ENCODE peak calls at places on chromosomes 6 and 20, in five cellular contexts. L is HCT116, K is GM12878, Q is H1, V is K562. C is an unnamed sample.

GRCh38 chr6:40349092-40349491 is 238.1 kb downstream of the LRFN2 start:
- DNase-seq in L (no peak), K (no peak), Q (no peak), V (no peak), C (no peak)

GRCh38 chr6:13261464-13261994 is 66.8 kb downstream of the TBC1D7 start:
- DNase-seq in L (no peak), K (peak), Q (no peak), V (no peak), C (no peak)

GRCh38 chr6:32832535-32832934 is 6.0 kb downstream of the TAP2 start:
- DNase-seq in L (no peak), K (no peak), Q (no peak), V (no peak), C (no peak)

GRCh38 chr6:104281370-104281769 is 578.3 kb downstream of the HACE1 start:
- DNase-seq in L (peak), K (no peak), Q (peak), V (no peak), C (no peak)

GRCh38 chr6:151847064-151847463 is 39.6 kb downstream of the ESR1 start:
- DNase-seq in L (no peak), K (no peak), Q (no peak), V (no peak), C (peak)

GRCh38 chr6:76703285-76703684 is 630.8 kb upstream of the IMPG1 start:
- DNase-seq in L (no peak), K (no peak), Q (no peak), V (no peak), C (no peak)

GRCh38 chr6:25652007-25652515 is at the start of gene SCGN:
- DNase-seq in L (no peak), K (no peak), Q (peak), V (peak), C (peak)

GRCh38 chr20:46364670-46365482 is 41.5 kb downstream of the ELMO2 start:
- DNase-seq in L (no peak), K (no peak), Q (no peak), V (no peak), C (no peak)

GRCh38 chr6:147506704-147507114 is 1.8 kb upstream of the SAMD5 start:
- DNase-seq in L (no peak), K (no peak), Q (no peak), V (peak), C (peak)

GRCh38 chr6:169158182-169158573 is 95.5 kb downstream of the THBS2 start:
- DNase-seq in L (no peak), K (no peak), Q (no peak), V (no peak), C (no peak)

GRCh38 chr6:52489881-52490280 is 69.7 kb downstream of the EFHC1 start:
- DNase-seq in L (no peak), K (no peak), Q (no peak), V (no peak), C (no peak)

GRCh38 chr6:52493669-52494068 is 73.5 kb downstream of the EFHC1 start:
- DNase-seq in L (no peak), K (peak), Q (no peak), V (no peak), C (no peak)

GRCh38 chr6:52494298-52495072 is 74.3 kb downstream of the EFHC1 start:
- DNase-seq in L (no peak), K (no peak), Q (no peak), V (no peak), C (no peak)

GRCh38 chr6:52495859-52496396 is 75.8 kb downstream of the EFHC1 start:
- DNase-seq in L (no peak), K (no peak), Q (no peak), V (no peak), C (no peak)

DNA sequence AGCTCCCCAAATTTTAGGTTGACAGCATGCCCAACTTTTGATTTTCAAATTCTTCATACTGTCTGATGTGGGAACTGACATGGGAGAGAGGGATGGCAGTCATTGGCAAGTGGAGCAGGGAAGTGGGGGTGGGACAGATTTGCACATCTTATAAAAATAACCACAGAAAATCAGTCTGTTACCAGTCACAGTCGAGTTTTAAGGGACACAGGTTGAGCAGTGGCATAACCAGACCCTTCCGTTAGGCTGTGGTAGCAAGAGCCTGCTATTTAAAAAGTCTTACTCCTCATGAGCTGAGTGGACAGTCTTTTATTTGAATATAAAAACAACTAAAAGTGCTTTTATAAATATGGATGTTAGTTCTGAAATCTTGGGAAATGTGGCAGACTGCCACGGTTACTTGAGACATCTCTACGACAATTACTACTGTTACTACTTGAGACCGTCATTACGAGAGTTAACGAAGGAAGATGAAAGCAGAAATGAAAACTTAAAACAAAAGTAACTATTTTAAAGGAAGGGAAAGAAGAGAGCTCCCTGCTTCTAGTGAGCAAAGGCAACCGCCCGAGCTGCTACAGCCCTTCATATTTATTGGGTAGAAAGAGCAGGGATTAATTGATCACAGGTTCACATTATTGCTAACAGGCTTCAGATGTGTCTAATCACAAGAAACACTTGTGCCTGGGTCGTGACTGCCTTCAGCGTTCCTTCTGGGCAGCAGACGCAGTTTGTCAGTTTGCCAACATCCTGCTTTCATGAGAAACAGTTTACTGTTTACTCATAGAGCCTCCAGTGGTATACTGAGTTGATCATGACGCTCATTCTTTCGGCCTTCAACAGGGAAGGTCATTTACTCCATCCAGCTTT is 71.3 kb downstream of the EFHC1 start:
- DNase-seq in L (no peak), K (peak), Q (no peak), V (no peak), C (no peak)
- H3K4me3 ChIP-seq in L (no peak), K (peak), Q (no peak), V (no peak), C (no peak)

GRCh38 chr6:158942349-158942748 is 57.7 kb downstream of the RSPH3 start:
- DNase-seq in L (no peak), K (no peak), Q (no peak), V (no peak), C (no peak)

GRCh38 chr6:158938220-158938619 is 61.8 kb downstream of the RSPH3 start:
- DNase-seq in L (no peak), K (no peak), Q (no peak), V (no peak), C (no peak)

GRCh38 chr6:158941246-158941645 is 58.8 kb downstream of the RSPH3 start:
- DNase-seq in L (no peak), K (no peak), Q (no peak), V (no peak), C (no peak)

GRCh38 chr6:158938811-158939254 is 61.2 kb downstream of the RSPH3 start:
- DNase-seq in L (peak), K (no peak), Q (no peak), V (peak), C (no peak)

DNA sequence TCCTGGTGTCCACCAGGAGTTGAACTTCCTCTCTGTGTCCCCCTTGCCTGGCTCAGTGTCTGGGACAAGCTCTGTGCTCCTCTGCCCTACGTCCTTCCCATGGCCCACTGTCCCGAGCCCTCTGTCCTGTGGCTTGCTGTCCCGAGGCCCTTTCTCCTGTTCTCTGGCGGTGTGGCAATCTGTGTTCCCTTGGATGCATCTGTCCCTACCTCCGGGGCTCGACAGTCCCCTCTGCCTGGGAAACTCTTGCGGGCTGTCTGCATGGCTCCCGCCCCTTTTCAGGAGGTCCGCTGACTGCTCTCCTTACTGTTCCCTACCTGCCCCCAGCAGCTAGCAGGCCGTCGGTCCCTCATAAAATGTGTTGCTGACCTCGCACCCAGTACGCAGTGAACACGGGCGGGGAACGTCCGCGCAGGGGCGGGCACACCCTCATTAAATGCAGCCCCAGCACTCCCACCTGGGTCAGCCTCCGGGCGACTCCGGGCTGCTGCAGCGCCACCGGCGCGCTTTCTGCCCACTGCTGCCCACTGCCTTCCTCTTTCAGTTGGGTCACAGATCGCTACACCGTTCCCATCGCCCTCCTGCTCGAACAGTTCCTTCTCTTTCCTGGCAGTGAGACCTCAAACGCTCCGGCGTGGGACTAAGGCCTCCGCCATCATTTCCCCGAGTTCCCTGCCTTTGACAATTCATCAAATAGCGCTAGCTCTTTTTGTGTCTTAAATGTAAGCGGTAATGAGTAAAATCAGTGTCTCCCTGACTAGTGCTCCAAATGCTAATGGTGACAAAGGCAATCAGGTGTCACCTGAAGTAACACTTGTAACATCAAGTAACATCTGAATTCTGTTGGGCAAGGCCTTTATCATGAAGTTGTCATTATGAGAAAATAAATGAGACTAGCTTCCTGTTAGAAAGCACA is 60.5 kb downstream of the RSPH3 start:
- DNase-seq in L (no peak), K (peak), Q (no peak), V (no peak), C (no peak)
- TF ChIP-seq POLR2A in L (no peak), K (no peak), Q (no peak), V (no peak), C (no peak)

GRCh38 chr6:5087389-5087788 is 2.2 kb downstream of the PPP1R3G start:
- DNase-seq in L (no peak), K (no peak), Q (no peak), V (no peak), C (no peak)

GRCh38 chr6:5084192-5084786 is 852 bp upstream of the PPP1R3G start:
- DNase-seq in L (no peak), K (no peak), Q (no peak), V (peak), C (no peak)

GRCh38 chr6:5084787-5085637 is at the start of gene PPP1R3G:
- DNase-seq in L (no peak), K (no peak), Q (no peak), V (no peak), C (no peak)

GRCh38 chr6:5086294-5086890 is 1.3 kb downstream of the PPP1R3G start:
- DNase-seq in L (no peak), K (no peak), Q (no peak), V (no peak), C (no peak)

GRCh38 chr6:5085638-5086293 is 625 bp downstream of the PPP1R3G start:
- DNase-seq in L (no peak), K (no peak), Q (no peak), V (no peak), C (no peak)
- TF ChIP-seq SIN3A in L (no peak), K (no peak), Q (no peak), V (no peak), C (no peak)

GRCh38 chr6:167229586-167229985 is 61.5 kb upstream of the UNC93A start:
- DNase-seq in L (no peak), K (no peak), Q (no peak), V (no peak), C (no peak)
- H3K4me3 ChIP-seq in L (no peak), K (no peak), Q (peak), V (no peak), C (no peak)

GRCh38 chr6:30071081-30071818 is 4.3 kb downstream of the PPP1R11 start:
- DNase-seq in L (no peak), K (no peak), Q (no peak), V (no peak), C (no peak)

GRCh38 chr6:30063315-30063714 is 2.2 kb downstream of the POLR1H start:
- DNase-seq in L (no peak), K (no peak), Q (no peak), V (no peak), C (no peak)

GRCh38 chr6:30062471-30063178 is 1.6 kb downstream of the POLR1H start:
- DNase-seq in L (no peak), K (no peak), Q (no peak), V (no peak), C (no peak)

GRCh38 chr6:30067460-30068139 is 602 bp downstream of the PPP1R11 start:
- DNase-seq in L (no peak), K (no peak), Q (no peak), V (no peak), C (no peak)

GRCh38 chr6:30066577-30067459 is at the start of gene PPP1R11:
- DNase-seq in L (peak), K (peak), Q (peak), V (peak), C (peak)
- TF ChIP-seq POLR2A in L (peak), K (peak), Q (peak), V (peak), C (peak)

DNA sequence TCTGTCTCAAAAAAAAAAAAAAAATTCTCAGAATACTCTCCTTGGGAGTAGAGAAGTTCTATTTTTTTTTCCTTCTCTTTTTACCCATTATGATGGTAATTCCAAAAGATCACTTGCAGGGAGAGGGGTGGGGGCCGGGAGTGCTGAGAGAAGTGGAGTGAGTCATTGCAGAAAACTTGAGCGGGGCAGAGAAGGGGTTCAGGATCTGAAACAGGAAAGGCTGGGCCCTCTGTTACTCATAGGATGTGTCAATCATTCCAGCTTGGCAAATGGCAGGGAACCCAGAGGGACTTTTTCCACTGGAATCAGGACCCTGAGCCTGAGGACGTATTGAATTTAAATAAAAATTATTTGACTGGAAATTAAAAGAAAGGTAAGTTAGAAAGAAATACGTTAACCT is 111.4 kb upstream of the ARMC2 start:
- DNase-seq in L (peak), K (no peak), Q (peak), V (no peak), C (peak)
- TF ChIP-seq SIN3A in L (no peak), K (no peak), Q (no peak), V (no peak), C (no peak)

GRCh38 chr6:111607279-111607678 is 1.6 kb upstream of the TRAF3IP2 start:
- DNase-seq in L (no peak), K (no peak), Q (no peak), V (no peak), C (no peak)
- H3K4me3 ChIP-seq in L (no peak), K (no peak), Q (no peak), V (no peak), C (no peak)

GRCh38 chr6:19643287-19643686 is 193.9 kb upstream of the ID4 start:
- DNase-seq in L (no peak), K (no peak), Q (no peak), V (no peak), C (no peak)
- TF ChIP-seq POLR2A in L (no peak), K (no peak), Q (no peak), V (no peak), C (no peak)

GRCh38 chr6:53979468-53980067 is 131.7 kb upstream of the MLIP start:
- DNase-seq in L (peak), K (no peak), Q (no peak), V (peak), C (peak)
- TF ChIP-seq SIN3A in L (no peak), K (no peak), Q (no peak), V (no peak), C (no peak)

GRCh38 chr20:31572042-31572700 is 32.9 kb upstream of the ID1 start:
- DNase-seq in L (no peak), K (no peak), Q (no peak), V (peak), C (no peak)

GRCh38 chr20:31572701-31573554 is 32.2 kb upstream of the ID1 start:
- DNase-seq in L (peak), K (peak), Q (peak), V (peak), C (peak)

GRCh38 chr20:31570735-31571617 is 34.1 kb upstream of the ID1 start:
- DNase-seq in L (no peak), K (no peak), Q (no peak), V (no peak), C (peak)

GRCh38 chr20:31576751-31577150 is 28.3 kb upstream of the ID1 start:
- DNase-seq in L (no peak), K (no peak), Q (no peak), V (peak), C (no peak)

GRCh38 chr20:31573555-31574295 is 31.4 kb upstream of the ID1 start:
- DNase-seq in L (no peak), K (no peak), Q (no peak), V (peak), C (peak)
- H3K4me3 ChIP-seq in L (peak), K (peak), Q (peak), V (peak), C (peak)

C was measured in HepG2.